ENCODE peak calls at places on chromosome 9, in nine cellular contexts. One of them, this sample, is unnamed.

GRCh38 chr9:76586555-76587314 is 127.8 kb downstream of the GCNT1 start:
- DNase-seq in fibroblast of lung: no peak
- DNase-seq in right lobe of liver: no peak
- DNase-seq in upper lobe of right lung: no peak
- DNase-seq in neural progenitor cell: no peak
- DNase-seq in lower lobe of right lung: no peak
- DNase-seq in body of pancreas: no peak
- DNase-seq in CD8-positive, alpha-beta memory T cell: no peak
- DNase-seq in IMR-90: no peak
- DNase-seq in this sample: no peak

GRCh38 chr9:126975327-126976059 is 60.9 kb downstream of the RALGPS1 start:
- DNase-seq in fibroblast of lung: no peak
- DNase-seq in right lobe of liver: no peak
- DNase-seq in upper lobe of right lung: no peak
- DNase-seq in neural progenitor cell: no peak
- DNase-seq in lower lobe of right lung: no peak
- DNase-seq in body of pancreas: no peak
- DNase-seq in CD8-positive, alpha-beta memory T cell: no peak
- DNase-seq in IMR-90: no peak
- DNase-seq in this sample: no peak

GRCh38 chr9:123942542-123942941 is 12.6 kb upstream of the DENND1A start:
- DNase-seq in fibroblast of lung: no peak
- DNase-seq in right lobe of liver: no peak
- DNase-seq in upper lobe of right lung: no peak
- DNase-seq in neural progenitor cell: no peak
- DNase-seq in lower lobe of right lung: no peak
- DNase-seq in body of pancreas: peak; percentile 16
- DNase-seq in CD8-positive, alpha-beta memory T cell: no peak
- DNase-seq in IMR-90: no peak
- DNase-seq in this sample: no peak

GRCh38 chr9:122334916-122335315 is 35.9 kb upstream of the PTGS1 start:
- DNase-seq in fibroblast of lung: peak; percentile 51
- DNase-seq in right lobe of liver: no peak
- DNase-seq in upper lobe of right lung: no peak
- DNase-seq in neural progenitor cell: no peak
- DNase-seq in lower lobe of right lung: no peak
- DNase-seq in body of pancreas: no peak
- DNase-seq in CD8-positive, alpha-beta memory T cell: no peak
- DNase-seq in IMR-90: peak; percentile 56
- DNase-seq in this sample: no peak

GRCh38 chr9:116990592-116990991 is 303.5 kb downstream of the TRIM32 start:
- DNase-seq in fibroblast of lung: no peak
- DNase-seq in right lobe of liver: no peak
- DNase-seq in upper lobe of right lung: no peak
- DNase-seq in neural progenitor cell: no peak
- DNase-seq in lower lobe of right lung: no peak
- DNase-seq in body of pancreas: no peak
- DNase-seq in CD8-positive, alpha-beta memory T cell: no peak
- DNase-seq in IMR-90: no peak
- DNase-seq in this sample: no peak

GRCh38 chr9:2620876-2621677 is 510 bp upstream of the VLDLR start:
- DNase-seq in fibroblast of lung: peak; percentile 78
- DNase-seq in right lobe of liver: peak; percentile 72
- DNase-seq in upper lobe of right lung: peak; percentile 91
- DNase-seq in neural progenitor cell: peak; percentile 90
- DNase-seq in lower lobe of right lung: peak; percentile 87
- DNase-seq in body of pancreas: peak; percentile 89
- DNase-seq in CD8-positive, alpha-beta memory T cell: peak; percentile 28
- DNase-seq in IMR-90: peak; percentile 87
- DNase-seq in this sample: no peak

GRCh38 chr9:18749711-18750110 is 275.8 kb downstream of the ADAMTSL1 start:
- DNase-seq in fibroblast of lung: no peak
- DNase-seq in right lobe of liver: no peak
- DNase-seq in upper lobe of right lung: no peak
- DNase-seq in neural progenitor cell: no peak
- DNase-seq in lower lobe of right lung: no peak
- DNase-seq in body of pancreas: no peak
- DNase-seq in CD8-positive, alpha-beta memory T cell: no peak
- DNase-seq in IMR-90: no peak
- DNase-seq in this sample: no peak

GRCh38 chr9:1514241-1514640 is 464.1 kb downstream of the DMRT2 start:
- DNase-seq in fibroblast of lung: no peak
- DNase-seq in right lobe of liver: no peak
- DNase-seq in upper lobe of right lung: no peak
- DNase-seq in neural progenitor cell: no peak
- DNase-seq in lower lobe of right lung: no peak
- DNase-seq in body of pancreas: no peak
- DNase-seq in CD8-positive, alpha-beta memory T cell: no peak
- DNase-seq in IMR-90: no peak
- DNase-seq in this sample: no peak

GRCh38 chr9:124295097-124295794 is 37.5 kb downstream of the NEK6 start:
- DNase-seq in fibroblast of lung: peak; percentile 62
- DNase-seq in right lobe of liver: no peak
- DNase-seq in upper lobe of right lung: no peak
- DNase-seq in neural progenitor cell: no peak
- DNase-seq in lower lobe of right lung: no peak
- DNase-seq in body of pancreas: no peak
- DNase-seq in CD8-positive, alpha-beta memory T cell: no peak
- DNase-seq in IMR-90: no peak
- DNase-seq in this sample: no peak

GRCh38 chr9:30774326-30774725 is 1610.1 kb upstream of the ACO1 start:
- DNase-seq in fibroblast of lung: no peak
- DNase-seq in right lobe of liver: peak; percentile 43
- DNase-seq in upper lobe of right lung: no peak
- DNase-seq in neural progenitor cell: peak; percentile 38
- DNase-seq in lower lobe of right lung: peak; percentile 15
- DNase-seq in body of pancreas: no peak
- DNase-seq in CD8-positive, alpha-beta memory T cell: no peak
- DNase-seq in IMR-90: no peak
- DNase-seq in this sample: no peak

GRCh38 chr9:109861499-109861898 is 81.5 kb downstream of the PALM2AKAP2 start:
- DNase-seq in fibroblast of lung: no peak
- DNase-seq in right lobe of liver: no peak
- DNase-seq in upper lobe of right lung: no peak
- DNase-seq in neural progenitor cell: no peak
- DNase-seq in lower lobe of right lung: no peak
- DNase-seq in body of pancreas: no peak
- DNase-seq in CD8-positive, alpha-beta memory T cell: no peak
- DNase-seq in IMR-90: peak; percentile 70
- DNase-seq in this sample: no peak

GRCh38 chr9:130672466-130672865 is 8.1 kb downstream of the PRDM12 start:
- DNase-seq in fibroblast of lung: no peak
- DNase-seq in right lobe of liver: no peak
- DNase-seq in upper lobe of right lung: no peak
- DNase-seq in neural progenitor cell: no peak
- DNase-seq in lower lobe of right lung: no peak
- DNase-seq in body of pancreas: no peak
- DNase-seq in CD8-positive, alpha-beta memory T cell: no peak
- DNase-seq in IMR-90: no peak
- DNase-seq in this sample: no peak

GRCh38 chr9:134294228-134295071 is 31.8 kb upstream of the RXRA start:
- DNase-seq in fibroblast of lung: peak; percentile 12
- DNase-seq in right lobe of liver: peak; percentile 60
- DNase-seq in upper lobe of right lung: no peak
- DNase-seq in neural progenitor cell: peak; percentile 66
- DNase-seq in lower lobe of right lung: peak; percentile 46
- DNase-seq in body of pancreas: no peak
- DNase-seq in CD8-positive, alpha-beta memory T cell: no peak
- DNase-seq in IMR-90: no peak
- DNase-seq in this sample: no peak

GRCh38 chr9:134291961-134292871 is 34.0 kb upstream of the RXRA start:
- DNase-seq in fibroblast of lung: no peak
- DNase-seq in right lobe of liver: peak; percentile 53
- DNase-seq in upper lobe of right lung: no peak
- DNase-seq in neural progenitor cell: no peak
- DNase-seq in lower lobe of right lung: peak; percentile 41
- DNase-seq in body of pancreas: no peak
- DNase-seq in CD8-positive, alpha-beta memory T cell: no peak
- DNase-seq in IMR-90: no peak
- DNase-seq in this sample: no peak

GRCh38 chr9:134293031-134293521 is 33.2 kb upstream of the RXRA start:
- DNase-seq in fibroblast of lung: no peak
- DNase-seq in right lobe of liver: peak; percentile 48
- DNase-seq in upper lobe of right lung: no peak
- DNase-seq in neural progenitor cell: no peak
- DNase-seq in lower lobe of right lung: peak; percentile 30
- DNase-seq in body of pancreas: no peak
- DNase-seq in CD8-positive, alpha-beta memory T cell: no peak
- DNase-seq in IMR-90: no peak
- DNase-seq in this sample: no peak

GRCh38 chr9:134295101-134295745 is 31.0 kb upstream of the RXRA start:
- DNase-seq in fibroblast of lung: no peak
- DNase-seq in right lobe of liver: peak; percentile 49
- DNase-seq in upper lobe of right lung: no peak
- DNase-seq in neural progenitor cell: no peak
- DNase-seq in lower lobe of right lung: peak; percentile 33
- DNase-seq in body of pancreas: no peak
- DNase-seq in CD8-positive, alpha-beta memory T cell: no peak
- DNase-seq in IMR-90: no peak
- DNase-seq in this sample: no peak

DNA sequence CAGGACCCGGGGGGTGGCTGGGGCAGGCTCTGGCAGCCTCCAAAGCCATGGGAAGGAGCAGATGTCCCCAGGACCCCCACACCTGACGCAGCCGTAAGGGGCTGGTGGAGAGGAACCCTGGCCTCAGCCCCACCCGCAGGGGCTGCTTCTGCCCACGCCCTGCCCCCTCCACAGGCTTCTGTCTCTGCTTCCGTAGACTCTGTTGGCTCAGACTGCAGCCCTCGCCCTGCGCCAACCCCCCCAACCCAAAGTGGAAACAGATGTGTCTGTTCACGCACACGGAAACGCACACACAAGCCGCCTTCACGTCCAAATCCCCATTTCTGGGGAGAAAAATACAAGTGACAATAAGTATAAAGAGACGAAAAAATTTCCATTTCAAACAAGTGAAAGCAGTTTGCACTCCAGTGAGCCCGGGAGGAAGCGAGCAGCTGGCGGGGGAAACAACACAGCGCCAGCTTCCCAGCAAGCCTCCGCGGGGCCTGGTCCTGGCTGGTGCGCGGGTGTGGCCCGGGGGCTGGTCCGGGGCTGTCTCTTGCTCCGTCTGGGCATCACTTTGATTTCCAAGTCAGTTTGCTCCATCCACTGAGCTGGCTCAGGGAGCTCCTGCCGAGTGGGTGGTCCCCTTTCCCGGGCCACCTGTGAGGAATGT is 32.6 kb upstream of the RXRA start:
- DNase-seq in fibroblast of lung: peak; percentile 7
- DNase-seq in right lobe of liver: peak; percentile 52
- DNase-seq in upper lobe of right lung: no peak
- DNase-seq in neural progenitor cell: no peak
- DNase-seq in lower lobe of right lung: peak; percentile 43
- DNase-seq in body of pancreas: no peak
- DNase-seq in CD8-positive, alpha-beta memory T cell: no peak
- DNase-seq in IMR-90: no peak
- DNase-seq in this sample: no peak
- H3K27ac ChIP-seq in fibroblast of lung: peak overlapping the region; percentile 14
- H3K27ac ChIP-seq in right lobe of liver: no peak overlapping the region
- H3K27ac ChIP-seq in upper lobe of right lung: peak overlapping the region; percentile 30
- H3K27ac ChIP-seq in neural progenitor cell: no peak overlapping the region
- H3K27ac ChIP-seq in lower lobe of right lung: peak overlapping the region; percentile 62
- H3K27ac ChIP-seq in body of pancreas: no peak overlapping the region
- H3K27ac ChIP-seq in CD8-positive, alpha-beta memory T cell: no peak overlapping the region
- H3K27ac ChIP-seq in IMR-90: no peak overlapping the region
- H3K27ac ChIP-seq in this sample: no peak overlapping the region

GRCh38 chr9:106532616-106533015 is 330.4 kb upstream of the ZNF462 start:
- DNase-seq in fibroblast of lung: no peak
- DNase-seq in right lobe of liver: no peak
- DNase-seq in upper lobe of right lung: no peak
- DNase-seq in neural progenitor cell: no peak
- DNase-seq in lower lobe of right lung: no peak
- DNase-seq in body of pancreas: no peak
- DNase-seq in CD8-positive, alpha-beta memory T cell: no peak
- DNase-seq in IMR-90: no peak
- DNase-seq in this sample: no peak

GRCh38 chr9:106526805-106527204 is 336.2 kb upstream of the ZNF462 start:
- DNase-seq in fibroblast of lung: no peak
- DNase-seq in right lobe of liver: no peak
- DNase-seq in upper lobe of right lung: no peak
- DNase-seq in neural progenitor cell: no peak
- DNase-seq in lower lobe of right lung: no peak
- DNase-seq in body of pancreas: no peak
- DNase-seq in CD8-positive, alpha-beta memory T cell: no peak
- DNase-seq in IMR-90: no peak
- DNase-seq in this sample: no peak

GRCh38 chr9:106529616-106530015 is 333.4 kb upstream of the ZNF462 start:
- DNase-seq in fibroblast of lung: no peak
- DNase-seq in right lobe of liver: no peak
- DNase-seq in upper lobe of right lung: no peak
- DNase-seq in neural progenitor cell: no peak
- DNase-seq in lower lobe of right lung: no peak
- DNase-seq in body of pancreas: no peak
- DNase-seq in CD8-positive, alpha-beta memory T cell: no peak
- DNase-seq in IMR-90: no peak
- DNase-seq in this sample: no peak

GRCh38 chr9:106528158-106528557 is 334.8 kb upstream of the ZNF462 start:
- DNase-seq in fibroblast of lung: no peak
- DNase-seq in right lobe of liver: no peak
- DNase-seq in upper lobe of right lung: no peak
- DNase-seq in neural progenitor cell: no peak
- DNase-seq in lower lobe of right lung: no peak
- DNase-seq in body of pancreas: no peak
- DNase-seq in CD8-positive, alpha-beta memory T cell: no peak
- DNase-seq in IMR-90: no peak
- DNase-seq in this sample: no peak
- H3K4me1 ChIP-seq in fibroblast of lung: no peaks in the 10 kb centered on the region
- H3K4me1 ChIP-seq in right lobe of liver: no peaks in the 10 kb centered on the region
- H3K4me1 ChIP-seq in upper lobe of right lung: no peaks in the 10 kb centered on the region
- H3K4me1 ChIP-seq in neural progenitor cell: no peaks in the 10 kb centered on the region
- H3K4me1 ChIP-seq in lower lobe of right lung: no peaks in the 10 kb centered on the region
- H3K4me1 ChIP-seq in body of pancreas: no peaks in the 10 kb centered on the region
- H3K4me1 ChIP-seq in CD8-positive, alpha-beta memory T cell: no peaks in the 10 kb centered on the region
- H3K4me1 ChIP-seq in IMR-90: no peaks in the 10 kb centered on the region
- H3K4me1 ChIP-seq in this sample: no peaks in the 10 kb centered on the region

DNA sequence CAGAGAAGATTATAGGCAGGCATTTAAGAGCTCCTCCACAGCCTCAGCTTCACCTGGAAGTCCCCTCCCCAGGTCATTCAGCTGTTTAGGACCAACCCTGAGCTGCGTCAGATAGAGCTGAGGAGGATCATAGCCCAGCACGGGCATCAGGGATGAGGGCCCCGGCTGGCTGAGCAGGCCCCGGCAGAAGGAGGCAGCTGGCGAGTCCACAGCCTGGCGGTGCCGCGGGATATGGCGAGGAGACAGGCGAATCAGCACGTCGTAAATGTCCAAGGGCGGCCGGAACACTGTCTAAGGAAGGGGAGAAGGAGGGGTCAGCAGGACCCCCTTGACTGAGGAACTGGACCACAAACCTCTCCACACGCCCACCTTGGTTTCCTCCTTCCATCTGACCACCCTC is 10.6 kb downstream of the NOL6 start:
- DNase-seq in fibroblast of lung: no peak
- DNase-seq in right lobe of liver: no peak
- DNase-seq in upper lobe of right lung: no peak
- DNase-seq in neural progenitor cell: no peak
- DNase-seq in lower lobe of right lung: peak; percentile 37
- DNase-seq in body of pancreas: no peak
- DNase-seq in CD8-positive, alpha-beta memory T cell: no peak
- DNase-seq in IMR-90: no peak
- DNase-seq in this sample: no peak
- H3K36me3 ChIP-seq in fibroblast of lung: peaks cover 55% of the 10 kb centered on the region
- H3K36me3 ChIP-seq in right lobe of liver: peaks cover 13% of the 10 kb centered on the region
- H3K36me3 ChIP-seq in upper lobe of right lung: peaks cover 74% of the 10 kb centered on the region
- H3K36me3 ChIP-seq in neural progenitor cell: no peaks in the 10 kb centered on the region
- H3K36me3 ChIP-seq in lower lobe of right lung: peaks cover 73% of the 10 kb centered on the region
- H3K36me3 ChIP-seq in body of pancreas: peaks cover 18% of the 10 kb centered on the region
- H3K36me3 ChIP-seq in CD8-positive, alpha-beta memory T cell: peaks cover 61% of the 10 kb centered on the region
- H3K36me3 ChIP-seq in IMR-90: peaks cover 73% of the 10 kb centered on the region
- H3K36me3 ChIP-seq in this sample: peaks cover 67% of the 10 kb centered on the region

GRCh38 chr9:136079211-136079915 is 15.7 kb downstream of the NACC2 start:
- DNase-seq in fibroblast of lung: no peak
- DNase-seq in right lobe of liver: peak; percentile 33
- DNase-seq in upper lobe of right lung: no peak
- DNase-seq in neural progenitor cell: peak; percentile 16
- DNase-seq in lower lobe of right lung: peak; percentile 42
- DNase-seq in body of pancreas: peak; percentile 19
- DNase-seq in CD8-positive, alpha-beta memory T cell: no peak
- DNase-seq in IMR-90: no peak
- DNase-seq in this sample: no peak
- H3K27ac ChIP-seq in fibroblast of lung: no peak overlapping the region
- H3K27ac ChIP-seq in right lobe of liver: no peak overlapping the region
- H3K27ac ChIP-seq in upper lobe of right lung: peak overlapping the region; percentile 11
- H3K27ac ChIP-seq in neural progenitor cell: no peak overlapping the region
- H3K27ac ChIP-seq in lower lobe of right lung: peak overlapping the region; percentile 51
- H3K27ac ChIP-seq in body of pancreas: no peak overlapping the region
- H3K27ac ChIP-seq in CD8-positive, alpha-beta memory T cell: no peak overlapping the region
- H3K27ac ChIP-seq in IMR-90: no peak overlapping the region
- H3K27ac ChIP-seq in this sample: no peak overlapping the region

This sample was measured in CD4-positive, alpha-beta memory T cell.